ENCODE peak calls at places on chromosomes 12 and 14, in four cellular contexts. G is astrocyte of the spinal cord, Q is brain microvascular endothelial cell, D is MCF 10A. K is an unnamed sample.

GRCh38 chr14:104979758-104980591 is 1.8 kb upstream of the AHNAK2 start:
- DNase-seq in D (peak), G (peak), Q (no peak), K (no peak)

GRCh38 chr12:18864900-18865561 is 127.1 kb downstream of the CAPZA3 start:
- DNase-seq in G (peak), D (peak), Q (peak), K (no peak)

GRCh38 chr12:108747563-108747962 is 16.2 kb upstream of the CORO1C start:
- DNase-seq in Q (no peak), D (no peak), G (no peak), K (no peak)

GRCh38 chr14:67186789-67187188 is 2.5 kb upstream of the GARIN2 start:
- DNase-seq in D (peak), Q (no peak), G (no peak), K (peak)

GRCh38 chr14:53180272-53181221 is 27.4 kb upstream of the DDHD1 start:
- DNase-seq in Q (peak), D (peak), G (peak), K (peak)

GRCh38 chr14:90632868-90633267 is 183.4 kb downstream of the TTC7B start:
- DNase-seq in D (no peak), G (no peak), Q (no peak), K (no peak)

GRCh38 chr12:106415134-106415533 is 57.6 kb downstream of the POLR3B start:
- DNase-seq in G (peak), D (no peak), Q (peak), K (no peak)

GRCh38 chr12:39986674-39987073 is 119.2 kb downstream of the SLC2A13 start:
- DNase-seq in D (peak), Q (no peak), G (no peak), K (no peak)

GRCh38 chr12:80193900-80194299 is 94.6 kb downstream of the OTOGL start:
- DNase-seq in Q (no peak), D (no peak), G (no peak), K (no peak)

GRCh38 chr12:131065801-131066200 is 112.1 kb downstream of the ADGRD1 start:
- DNase-seq in Q (no peak), D (no peak), G (no peak), K (no peak)

GRCh38 chr14:67239582-67239981 is 1.7 kb upstream of the PALS1 start:
- DNase-seq in Q (no peak), G (no peak), D (no peak), K (no peak)

GRCh38 chr14:22699801-22700564 is 55.8 kb upstream of the OR6J1 start:
- DNase-seq in G (no peak), Q (peak), D (no peak), K (no peak)

GRCh38 chr12:69388371-69388770 is 28.8 kb downstream of the YEATS4 start:
- DNase-seq in G (peak), Q (no peak), D (peak), K (no peak)

GRCh38 chr14:92874961-92875360 is 48.0 kb upstream of the CHGA start:
- DNase-seq in D (no peak), Q (no peak), G (no peak), K (no peak)

GRCh38 chr12:118360785-118361404 is 11.8 kb downstream of the TAOK3 start:
- DNase-seq in D (peak), Q (peak), G (peak), K (no peak)

GRCh38 chr12:54967461-54967860 is 17.1 kb downstream of the TESPA1 start:
- DNase-seq in D (peak), G (peak), Q (no peak), K (no peak)

GRCh38 chr12:5000658-5001390 is 42.9 kb upstream of the KCNA5 start:
- DNase-seq in G (no peak), Q (no peak), D (no peak), K (no peak)

GRCh38 chr12:14066021-14066420 is 84.6 kb upstream of the GRIN2B start:
- DNase-seq in G (no peak), D (peak), Q (no peak), K (no peak)

GRCh38 chr14:35051796-35052195 is 5.7 kb downstream of the FAM177A1 start:
- DNase-seq in Q (peak), D (no peak), G (peak), K (no peak)

GRCh38 chr14:23622990-23623389 is 13.2 kb upstream of the DHRS2 start:
- DNase-seq in D (no peak), Q (no peak), G (no peak), K (no peak)

DNA sequence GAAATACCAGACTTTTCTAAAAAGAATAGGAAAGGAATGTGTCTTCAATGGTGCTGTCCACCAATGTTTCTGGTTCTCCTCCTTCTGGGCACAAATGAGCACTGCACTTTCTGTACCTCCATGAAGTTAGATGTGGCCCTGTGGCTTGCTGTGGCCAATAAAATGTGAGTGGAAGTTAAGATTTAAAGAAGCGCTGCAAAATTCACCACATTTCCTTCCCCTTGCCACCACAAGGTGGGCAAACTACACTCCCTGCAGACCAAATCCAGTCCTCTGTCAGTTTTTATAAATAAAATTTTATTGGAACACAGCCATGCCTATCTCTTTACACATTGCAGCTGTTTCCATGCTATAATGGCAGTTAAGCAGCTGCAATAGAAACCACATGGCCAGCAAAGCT is 141.4 kb upstream of the TMPO start:
- DNase-seq in Q (peak), D (peak), G (peak), K (no peak)
- TF ChIP-seq CTCF in Q (peak), D (no peak), G (peak), K (no peak)

GRCh38 chr14:33805593-33805992 is 145.3 kb downstream of the EGLN3 start:
- DNase-seq in G (no peak), D (no peak), Q (no peak), K (no peak)

GRCh38 chr14:33799705-33800269 is 151.1 kb downstream of the EGLN3 start:
- DNase-seq in G (no peak), D (no peak), Q (no peak), K (no peak)

GRCh38 chr14:33796356-33796755 is 154.5 kb downstream of the EGLN3 start:
- DNase-seq in D (no peak), G (peak), Q (no peak), K (no peak)

GRCh38 chr14:33802737-33803136 is 148.1 kb downstream of the EGLN3 start:
- DNase-seq in G (no peak), Q (no peak), D (no peak), K (no peak)

GRCh38 chr14:33800735-33801163 is 150.1 kb downstream of the EGLN3 start:
- DNase-seq in D (no peak), Q (no peak), G (no peak), K (no peak)
- TF ChIP-seq CTCF in D (no peak), Q (no peak), G (no peak), K (no peak)

DNA sequence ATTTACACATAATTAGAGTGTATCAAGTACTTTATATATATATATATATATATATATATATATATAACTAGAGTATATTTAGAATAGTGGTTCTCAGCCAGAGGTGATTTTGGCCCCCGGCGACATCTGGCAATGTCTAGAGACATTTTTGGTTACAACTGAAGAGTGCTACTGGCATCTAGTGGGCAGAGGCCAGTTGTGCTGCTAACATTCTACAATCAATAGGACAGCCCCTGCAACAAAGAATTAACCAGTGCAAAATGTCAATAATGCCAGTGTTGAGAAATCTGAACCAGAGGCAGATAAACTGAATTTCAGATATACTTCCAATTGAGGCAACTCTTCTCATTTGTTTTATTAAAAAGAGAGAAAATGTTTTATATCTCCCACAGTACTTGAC is 8.9 kb downstream of the GTF2A1 start:
- DNase-seq in Q (peak), D (peak), G (peak), K (peak)
- TF ChIP-seq CTCF in Q (peak), D (no peak), G (peak), K (peak)

GRCh38 chr12:124527861-124528561 is 39.4 kb downstream of the NCOR2 start:
- DNase-seq in G (peak), Q (no peak), D (no peak), K (no peak)
- TF ChIP-seq CTCF in G (peak), Q (peak), D (no peak), K (no peak)

DNA sequence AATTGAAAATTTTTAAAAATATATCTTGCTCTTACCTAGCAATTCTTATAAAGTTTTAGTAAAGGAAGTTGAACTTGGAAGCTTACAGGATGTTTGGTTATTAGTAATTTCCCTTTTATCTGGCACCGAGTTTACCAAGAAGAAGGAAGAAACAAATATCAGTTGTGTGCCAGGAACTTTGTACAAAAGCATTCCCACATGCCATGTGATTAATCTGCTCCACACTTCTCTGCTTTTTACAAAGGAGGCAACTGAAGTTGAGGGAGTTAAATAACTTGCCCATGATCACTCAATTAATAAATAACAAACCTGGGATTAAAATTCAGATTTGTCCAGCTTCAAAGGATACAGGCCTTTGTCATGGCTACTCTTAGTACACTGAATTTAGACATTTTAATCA is 122.5 kb upstream of the BCAT1 start:
- DNase-seq in G (no peak), D (no peak), Q (no peak), K (no peak)
- TF ChIP-seq CTCF in G (no peak), D (no peak), Q (no peak), K (no peak)

GRCh38 chr12:115481141-115481540 is 796.4 kb downstream of the MED13L start:
- DNase-seq in G (no peak), Q (no peak), D (no peak), K (no peak)
- TF ChIP-seq CTCF in G (no peak), Q (peak), D (no peak), K (no peak)

DNA sequence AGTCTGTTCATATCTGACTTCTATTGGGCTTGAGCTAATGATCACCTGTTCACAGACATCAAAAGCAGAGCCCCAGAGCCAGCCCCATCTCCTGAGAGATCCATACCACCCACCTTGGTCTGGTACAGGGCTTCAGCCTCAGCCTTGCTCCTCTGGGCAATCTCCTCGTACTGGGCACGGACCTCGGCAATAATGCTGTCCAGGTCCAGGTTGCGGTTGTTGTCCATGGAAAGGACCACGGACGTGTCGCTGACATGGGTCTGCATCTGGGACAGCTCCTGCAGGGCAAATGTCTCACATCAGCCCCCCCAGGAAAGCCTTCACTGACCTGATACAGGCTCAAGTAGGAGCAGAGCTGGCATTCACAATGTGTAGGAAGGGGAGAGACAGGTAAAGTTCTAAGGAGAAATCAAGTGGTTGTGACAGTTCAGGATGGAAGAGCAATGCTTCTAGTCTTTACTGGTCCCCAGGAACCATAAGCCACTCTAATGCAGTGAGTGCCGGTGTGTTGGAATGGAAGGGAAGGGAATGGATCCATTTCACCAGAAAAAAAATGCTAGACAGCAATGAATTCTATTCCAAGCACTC is 5.2 kb downstream of the KRT4 start:
- DNase-seq in G (no peak), Q (no peak), D (no peak), K (no peak)
- TF ChIP-seq CTCF in G (no peak), Q (no peak), D (no peak), K (no peak)

GRCh38 chr14:71321556-71322315 is 414.5 kb downstream of the PCNX1 start:
- DNase-seq in D (peak), Q (peak), G (peak), K (peak)

GRCh38 chr14:71320734-71321555 is 413.7 kb downstream of the PCNX1 start:
- DNase-seq in Q (peak), G (peak), D (peak), K (peak)

GRCh38 chr14:71318097-71318459 is 410.8 kb downstream of the PCNX1 start:
- DNase-seq in D (no peak), G (no peak), Q (no peak), K (no peak)

GRCh38 chr14:71319646-71320045 is 412.4 kb downstream of the PCNX1 start:
- DNase-seq in G (no peak), Q (peak), D (no peak), K (peak)

DNA sequence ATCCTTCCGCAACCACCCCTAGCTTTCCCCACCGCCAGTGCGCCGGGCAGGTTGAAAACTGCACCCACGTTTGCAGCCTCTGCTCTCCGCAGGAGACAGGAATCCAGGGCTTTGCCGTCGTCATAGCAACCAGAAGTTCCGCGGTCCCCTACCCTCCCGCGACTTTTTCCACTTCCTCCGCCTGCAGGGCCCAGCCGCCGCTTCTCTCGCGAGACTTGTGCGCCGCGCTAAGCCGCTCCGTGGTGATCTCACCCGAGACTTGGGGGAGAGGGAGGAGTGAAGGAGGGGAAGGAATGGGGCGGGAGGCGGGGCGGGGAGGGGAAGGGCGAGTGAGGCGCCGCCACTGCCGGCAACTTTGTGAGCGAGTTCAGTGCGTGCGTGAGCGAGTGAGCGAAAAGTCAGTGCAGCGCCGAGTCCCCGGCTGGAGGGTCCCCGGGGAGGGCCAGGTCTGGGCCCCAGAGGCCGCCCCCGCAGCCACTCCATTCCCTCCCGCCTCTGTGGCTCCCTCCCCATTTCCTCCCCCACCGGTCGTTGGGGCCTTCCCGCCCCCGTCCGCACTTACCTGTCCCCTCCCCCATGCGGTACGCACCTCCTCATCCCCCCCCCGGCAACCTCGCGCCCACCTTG is 413.0 kb downstream of the PCNX1 start:
- DNase-seq in D (peak), G (peak), Q (peak), K (peak)
- TF ChIP-seq CTCF in D (no peak), G (no peak), Q (no peak), K (no peak)

GRCh38 chr14:31084385-31084784 is 58.2 kb upstream of the STRN3 start:
- DNase-seq in G (no peak), Q (no peak), D (no peak), K (no peak)
- TF ChIP-seq CTCF in G (peak), Q (no peak), D (no peak), K (no peak)